ENCODE peak calls at places on chromosomes 3 and 15, in six cellular contexts. H, P, Y, I, M and K are unnamed samples.
A peak's percentile ranks its signal among the peaks of the same experiment; 100 is the strongest.

GRCh38 chr3:16171009-16171408 is 3.5 kb upstream of the GALNT15 start:
- DNase-seq in H (no peak), I (no peak), M (no peak), Y (no peak), P (no peak), K (no peak)

GRCh38 chr3:139935866-139936817 is 1.2 kb downstream of the CLSTN2 start:
- DNase-seq in M (no peak), P (peak; percentile 62), Y (no peak), I (no peak), H (no peak), K (peak; percentile 72)

GRCh38 chr3:41088882-41089281 is 110.4 kb upstream of the CTNNB1 start:
- DNase-seq in I (no peak), M (no peak), Y (no peak), P (no peak), H (no peak), K (no peak)

GRCh38 chr3:153400641-153401040 is 238.6 kb downstream of the RAP2B start:
- DNase-seq in Y (no peak), M (no peak), P (no peak), H (no peak), I (no peak), K (no peak)

GRCh38 chr3:56862352-56863062 is 60.8 kb upstream of the ARHGEF3 start:
- DNase-seq in Y (no peak), M (no peak), I (peak; percentile 59), P (no peak), H (no peak), K (no peak)

GRCh38 chr3:23052230-23053019 is 150.7 kb upstream of the UBE2E2 start:
- DNase-seq in H (no peak), P (no peak), M (no peak), Y (no peak), I (no peak), K (no peak)

GRCh38 chr3:70990190-70990589 is 593.3 kb downstream of the FOXP1 start:
- DNase-seq in M (no peak), Y (no peak), H (no peak), I (no peak), P (no peak), K (no peak)

GRCh38 chr15:90560229-90560771 is 30.6 kb downstream of the CRTC3 start:
- DNase-seq in H (no peak), M (peak; percentile 77), I (no peak), P (peak; percentile 52), Y (peak; percentile 82), K (peak; percentile 89)

GRCh38 chr3:190655933-190656332 is 142.0 kb downstream of the IL1RAP start:
- DNase-seq in M (no peak), Y (no peak), H (no peak), P (no peak), I (no peak), K (no peak)

GRCh38 chr15:35019401-35020327 is 31.6 kb upstream of the ZNF770 start:
- DNase-seq in M (no peak), Y (no peak), I (no peak), H (no peak), P (no peak), K (no peak)

GRCh38 chr3:36679384-36680200 is 84.8 kb downstream of the DCLK3 start:
- DNase-seq in I (no peak), M (peak; percentile 65), H (no peak), P (no peak), Y (no peak), K (no peak)

GRCh38 chr15:68383161-68384074 is 48.5 kb downstream of the ITGA11 start:
- DNase-seq in M (no peak), Y (peak; percentile 56), H (peak; percentile 89), I (no peak), P (peak; percentile 65), K (peak; percentile 29)

GRCh38 chr15:67884514-67885225 is 44.8 kb upstream of the RNU6-1 start:
- DNase-seq in Y (peak; percentile 92), H (no peak), M (no peak), I (peak; percentile 68), P (peak; percentile 89), K (peak; percentile 93)

GRCh38 chr15:61115241-61115640 is 113.9 kb downstream of the RORA start:
- DNase-seq in M (no peak), I (no peak), Y (no peak), H (no peak), P (no peak), K (no peak)

GRCh38 chr3:180516368-180516767 is 85.6 kb upstream of the TTC14 start:
- DNase-seq in P (no peak), H (no peak), I (no peak), M (no peak), Y (no peak), K (no peak)

GRCh38 chr15:33392453-33392852 is 81.7 kb downstream of the RYR3 start:
- DNase-seq in I (no peak), M (no peak), Y (no peak), P (no peak), H (peak; percentile 7), K (no peak)

GRCh38 chr15:38696790-38697495 is 132.3 kb upstream of the RASGRP1 start:
- DNase-seq in I (no peak), P (peak; percentile 77), H (no peak), Y (no peak), M (no peak), K (no peak)

GRCh38 chr3:192331749-192332385 is 395.5 kb downstream of the FGF12 start:
- DNase-seq in M (no peak), I (no peak), P (no peak), Y (no peak), H (no peak), K (no peak)

GRCh38 chr3:197504239-197505191 is 51.3 kb downstream of the BDH1 start:
- DNase-seq in I (no peak), P (peak; percentile 72), Y (no peak), H (no peak), M (no peak), K (no peak)

GRCh38 chr3:128906804-128907525 is 27.5 kb downstream of the ACAD9 start:
- DNase-seq in I (no peak), H (no peak), Y (no peak), P (no peak), M (no peak), K (no peak)

GRCh38 chr15:89167267-89168176 is 53.9 kb downstream of the RLBP1 start:
- DNase-seq in M (no peak), H (no peak), Y (peak; percentile 78), I (no peak), P (no peak), K (no peak)

GRCh38 chr3:9870978-9871377 is 9.1 kb downstream of the CIDEC start:
- DNase-seq in I (no peak), Y (no peak), P (no peak), H (no peak), M (peak; percentile 43), K (no peak)

GRCh38 chr15:62734706-62735105 is 307.8 kb upstream of the TPM1 start:
- DNase-seq in H (no peak), I (no peak), M (no peak), P (no peak), Y (no peak), K (no peak)

GRCh38 chr3:45413172-45413765 is 24.9 kb downstream of the LARS2 start:
- DNase-seq in Y (no peak), P (no peak), M (no peak), I (no peak), H (no peak), K (no peak)

GRCh38 chr3:151918253-151919029 is 45.0 kb downstream of the SUCNR1 start:
- DNase-seq in H (peak; percentile 75), M (peak; percentile 25), P (peak; percentile 68), I (no peak), Y (no peak), K (no peak)

GRCh38 chr15:62874064-62874463 is 168.5 kb upstream of the TPM1 start:
- DNase-seq in I (no peak), P (no peak), Y (no peak), M (no peak), H (no peak), K (no peak)

GRCh38 chr15:33022629-33023028 is 171.9 kb downstream of the FMN1 start:
- DNase-seq in I (no peak), P (no peak), M (no peak), Y (peak; percentile 56), H (no peak), K (peak; percentile 71)

GRCh38 chr15:85992224-85992623 is 87.4 kb upstream of the AGBL1 start:
- DNase-seq in I (no peak), H (no peak), P (no peak), M (no peak), Y (no peak), K (no peak)

GRCh38 chr3:171948674-171949073 is 90.7 kb upstream of the FNDC3B start:
- DNase-seq in P (no peak), H (no peak), M (no peak), Y (no peak), I (no peak), K (no peak)

GRCh38 chr15:92808611-92809063 is 91.5 kb upstream of the CHD2 start:
- DNase-seq in I (no peak), Y (no peak), P (peak; percentile 84), H (no peak), M (no peak), K (peak; percentile 82)

GRCh38 chr15:52179278-52180195 is 11.7 kb downstream of the GNB5 start:
- DNase-seq in Y (peak; percentile 90), I (peak; percentile 53), P (peak; percentile 90), H (peak; percentile 92), M (peak; percentile 66), K (peak; percentile 95)

GRCh38 chr3:23913873-23914743 is 2.7 kb downstream of the NKIRAS1 start:
- DNase-seq in I (no peak), Y (no peak), H (no peak), P (no peak), M (no peak), K (no peak)

GRCh38 chr3:30199096-30199734 is 407.2 kb upstream of the TGFBR2 start:
- DNase-seq in Y (peak; percentile 72), I (peak; percentile 75), H (peak; percentile 72), P (peak; percentile 74), M (peak; percentile 15), K (peak; percentile 85)

GRCh38 chr3:177056927-177057326 is 140.4 kb downstream of the TBL1XR1 start:
- DNase-seq in I (no peak), Y (no peak), H (no peak), P (no peak), M (no peak), K (no peak)

GRCh38 chr3:46334911-46335478 is 18.9 kb upstream of the CCR2 start:
- DNase-seq in P (no peak), H (no peak), Y (no peak), M (no peak), I (no peak), K (no peak)

GRCh38 chr15:60326824-60327654 is 70.7 kb downstream of the ANXA2 start:
- DNase-seq in M (no peak), I (no peak), H (peak; percentile 81), P (peak; percentile 77), Y (no peak), K (no peak)